ENCODE peak calls at places on chromosomes 12 and 14, in eight cellular contexts. P, B, M, X, F, J, U and L are unnamed samples.

GRCh38 chr14:24172871-24173281 is 996 bp downstream of the REC8 start:
- DNase-seq in P (no peak), F (no peak), U (no peak), M (no peak), B (no peak), X (no peak), J (no peak), L (no peak)

GRCh38 chr12:50099302-50100008 is 4.4 kb upstream of the GPD1 start:
- DNase-seq in P (no peak), X (no peak), U (no peak), F (no peak), B (no peak), J (no peak), M (no peak), L (no peak)

GRCh38 chr14:50783542-50783941 is 47.4 kb downstream of the NIN start:
- DNase-seq in J (no peak), M (no peak), F (no peak), P (no peak), B (no peak), X (no peak), U (no peak), L (no peak)

GRCh38 chr14:102849522-102850379 is 72.5 kb downstream of the TRAF3 start:
- DNase-seq in F (no peak), B (no peak), J (no peak), X (no peak), P (no peak), M (no peak), U (no peak), L (no peak)

GRCh38 chr12:34599530-34600513 is 577.5 kb downstream of the ALG10 start:
- DNase-seq in M (no peak), X (peak; percentile 7), B (no peak), J (peak; percentile 25), U (no peak), F (no peak), P (no peak), L (no peak)

GRCh38 chr12:102735104-102735503 is 181.9 kb downstream of the PAH start:
- DNase-seq in X (no peak), P (no peak), U (no peak), B (no peak), J (no peak), F (no peak), M (no peak), L (no peak)

GRCh38 chr12:49301759-49302158 is 6.8 kb downstream of the PRPH start:
- DNase-seq in J (no peak), F (no peak), X (no peak), U (no peak), P (no peak), B (no peak), M (no peak), L (no peak)

GRCh38 chr12:6925543-6926279 is 2.0 kb upstream of the ATN1 start:
- DNase-seq in U (peak; percentile 72), X (no peak), M (no peak), P (peak; percentile 76), F (peak; percentile 67), B (peak; percentile 53), J (peak; percentile 76), L (peak; percentile 54)

GRCh38 chr12:93645702-93646101 is 31.5 kb upstream of the CRADD start:
- DNase-seq in F (no peak), M (no peak), P (no peak), J (no peak), B (no peak), X (no peak), U (no peak), L (no peak)

GRCh38 chr14:66076166-66076565 is 410.0 kb upstream of the CCDC196 start:
- DNase-seq in M (no peak), B (no peak), X (no peak), P (no peak), J (no peak), F (no peak), U (no peak), L (no peak)

GRCh38 chr14:77064535-77065178 is 33.4 kb upstream of the CIPC start:
- DNase-seq in M (no peak), X (no peak), P (no peak), J (no peak), U (no peak), F (no peak), B (no peak), L (no peak)

GRCh38 chr12:14828896-14829295 is 14.4 kb downstream of the ART4 start:
- DNase-seq in P (no peak), X (no peak), M (no peak), J (no peak), B (no peak), U (no peak), F (no peak), L (no peak)

GRCh38 chr14:101241807-101242278 is 319.5 kb upstream of the DIO3 start:
- DNase-seq in U (no peak), F (no peak), J (no peak), P (no peak), B (no peak), M (no peak), X (no peak), L (no peak)

GRCh38 chr12:68904351-68904982 is 28.5 kb downstream of the CPM start:
- DNase-seq in P (no peak), M (no peak), U (peak; percentile 24), X (no peak), F (no peak), J (no peak), B (no peak), L (no peak)

GRCh38 chr12:19409376-19409775 is 29.9 kb upstream of the AEBP2 start:
- DNase-seq in B (no peak), U (no peak), P (no peak), M (no peak), F (no peak), X (no peak), J (no peak), L (no peak)

GRCh38 chr14:96077983-96078686 is 39.0 kb downstream of the C14orf132 start:
- DNase-seq in F (no peak), P (no peak), U (no peak), J (no peak), B (no peak), X (no peak), M (no peak), L (no peak)

DNA sequence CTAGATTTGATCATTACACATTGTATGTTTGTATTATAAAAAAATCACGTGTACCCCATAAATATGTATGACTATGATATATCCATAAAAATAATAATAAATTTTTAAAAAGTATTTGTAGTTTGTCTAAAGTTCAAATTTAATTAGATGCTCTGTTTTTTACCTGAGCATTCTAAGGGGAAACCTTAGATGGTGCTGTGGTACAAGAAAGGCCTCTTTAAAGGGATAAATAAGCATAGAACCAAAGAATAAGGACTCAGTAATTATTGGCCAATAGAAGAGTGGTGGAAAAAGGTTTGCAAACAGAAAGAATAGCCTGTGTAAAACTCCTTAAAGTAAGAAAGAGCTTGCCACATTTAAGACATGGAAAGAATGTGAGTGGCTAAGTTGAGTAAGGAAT is 580.1 kb upstream of the SEL1L start:
- DNase-seq in J (no peak), M (no peak), U (no peak), B (no peak), F (no peak), X (no peak), P (no peak), L (no peak)
- TF ChIP-seq CTCF in J (no peak), M (no peak), U (no peak), B (no peak), F (no peak), X (peak; percentile 15), P (no peak), L (no peak)

GRCh38 chr12:118033331-118033730 is 16.8 kb downstream of the RFC5 start:
- DNase-seq in F (no peak), P (no peak), U (no peak), J (no peak), M (no peak), B (no peak), X (no peak), L (no peak)

GRCh38 chr12:118036672-118037411 is 20.3 kb downstream of the RFC5 start:
- DNase-seq in P (no peak), M (no peak), U (no peak), X (no peak), B (no peak), F (no peak), J (no peak), L (no peak)

GRCh38 chr12:118035194-118036041 is 18.9 kb downstream of the RFC5 start:
- DNase-seq in X (no peak), F (no peak), B (no peak), M (no peak), U (no peak), P (no peak), J (no peak), L (no peak)

GRCh38 chr12:118033902-118034301 is 17.4 kb downstream of the RFC5 start:
- DNase-seq in P (no peak), M (no peak), X (no peak), B (no peak), J (no peak), F (no peak), U (peak; percentile 25), L (no peak)

DNA sequence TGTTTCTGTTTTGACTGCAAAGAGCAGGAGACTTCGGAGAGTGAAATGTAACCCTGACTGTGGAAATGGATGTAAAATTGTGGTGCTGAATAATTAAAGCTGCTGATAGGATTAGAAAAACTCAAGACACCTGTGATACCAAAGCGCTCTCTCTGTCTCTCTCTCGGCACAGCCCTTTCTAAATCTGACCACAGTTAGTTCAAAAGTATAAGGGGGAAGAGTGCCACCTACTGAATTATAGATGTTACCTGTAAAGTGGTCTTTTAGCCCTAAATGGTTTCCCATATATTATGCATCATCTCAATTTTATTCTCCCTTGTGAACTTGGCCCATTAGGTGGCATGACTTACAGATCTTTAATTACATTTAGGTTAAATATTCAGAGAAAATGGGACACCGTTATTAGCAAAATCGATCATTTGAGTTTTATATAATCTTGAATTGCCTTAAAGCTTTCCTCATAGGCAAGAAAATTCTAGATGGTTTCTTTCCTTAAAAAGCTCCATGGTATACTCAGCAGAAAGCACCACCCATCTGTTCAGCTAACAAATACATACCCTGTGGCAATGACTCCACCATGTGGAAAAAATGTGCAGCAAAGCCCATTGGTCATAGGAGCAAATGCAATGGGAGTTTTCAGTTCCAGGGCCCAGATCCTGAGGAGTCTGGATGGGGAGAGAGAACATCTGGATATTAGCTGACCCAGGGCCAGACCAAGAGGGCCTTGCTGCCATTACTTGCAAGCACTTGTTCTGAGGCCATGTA is 18.1 kb downstream of the RFC5 start:
- DNase-seq in B (peak; percentile 11), X (no peak), U (peak; percentile 29), P (no peak), J (no peak), F (peak; percentile 18), M (no peak), L (no peak)
- TF ChIP-seq CTCF in B (no peak), X (peak; percentile 54), U (peak; percentile 63), P (no peak), J (no peak), F (no peak), M (no peak), L (peak; percentile 26)

DNA sequence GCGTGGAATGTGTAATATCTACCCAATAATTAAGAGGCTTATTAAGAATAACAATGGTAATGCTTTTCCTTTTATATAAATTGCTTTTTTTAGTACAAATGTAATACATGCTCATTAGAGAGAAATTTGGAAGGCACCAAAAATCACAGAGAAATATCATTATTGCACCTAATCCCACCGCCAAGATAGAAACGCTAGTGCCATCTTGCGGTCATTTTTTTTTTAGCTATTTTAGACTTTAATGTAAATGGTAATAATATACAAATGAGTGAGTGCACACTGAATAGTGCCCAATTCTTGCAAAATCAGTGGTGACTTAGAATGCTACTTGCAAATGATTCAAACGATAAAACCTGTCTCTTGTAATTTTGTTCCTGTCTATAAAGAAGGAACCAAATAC is 576.8 kb upstream of the TMEM132C start:
- DNase-seq in U (no peak), P (no peak), J (no peak), F (no peak), B (no peak), M (no peak), X (no peak), L (no peak)
- TF ChIP-seq CTCF in U (peak; percentile 33), P (no peak), J (no peak), F (no peak), B (no peak), M (no peak), X (peak; percentile 49), L (no peak)

GRCh38 chr14:97106166-97106565 is 309.0 kb downstream of the VRK1 start:
- DNase-seq in U (no peak), F (no peak), B (no peak), M (no peak), P (no peak), J (no peak), X (no peak), L (no peak)
- TF ChIP-seq CTCF in U (no peak), F (no peak), B (no peak), M (no peak), P (no peak), J (no peak), X (no peak), L (no peak)